ENCODE peak calls at places on chromosome 2, in five cellular contexts. M, T, R, O and Q are unnamed samples.

GRCh38 chr2:7931808-7932207 is 750.0 kb upstream of the ID2 start:
- DNase-seq in O (no peak), M (no peak), T (no peak), R (no peak), Q (no peak)

GRCh38 chr2:159065891-159066290 is 97.5 kb downstream of the TANC1 start:
- DNase-seq in T (no peak), R (no peak), O (no peak), M (no peak), Q (no peak)

GRCh38 chr2:223042704-223043118 is 9.3 kb upstream of the KCNE4 start:
- DNase-seq in O (peak), R (peak), M (no peak), T (no peak), Q (no peak)

GRCh38 chr2:191857406-191857805 is 10.5 kb upstream of the CAVIN2 start:
- DNase-seq in M (no peak), O (peak), R (peak), T (no peak), Q (no peak)

GRCh38 chr2:181646415-181646987 is 10.4 kb downstream of the CERKL start:
- DNase-seq in O (no peak), T (no peak), R (no peak), M (no peak), Q (no peak)

GRCh38 chr2:126787278-126787677 is 111.4 kb upstream of the TEX51 start:
- DNase-seq in R (no peak), T (no peak), M (no peak), O (no peak), Q (no peak)

GRCh38 chr2:136787970-136788369 is 22.6 kb downstream of the THSD7B start:
- DNase-seq in T (no peak), M (peak), O (no peak), R (no peak), Q (no peak)

GRCh38 chr2:162379719-162380580 is 36.0 kb downstream of the GCA start:
- DNase-seq in O (no peak), M (no peak), R (no peak), T (no peak), Q (peak)

GRCh38 chr2:19349911-19350677 is 8.3 kb downstream of the OSR1 start:
- DNase-seq in R (peak), T (peak), M (peak), O (peak), Q (peak)

GRCh38 chr2:84461310-84461709 is 2.2 kb upstream of the SUCLG1 start:
- DNase-seq in R (no peak), T (no peak), O (no peak), M (no peak), Q (no peak)

GRCh38 chr2:179486969-179487752 is 222.5 kb upstream of the SESTD1 start:
- DNase-seq in T (no peak), M (no peak), O (no peak), R (no peak), Q (no peak)

GRCh38 chr2:189641565-189641964 is 19.7 kb upstream of the ASNSD1 start:
- DNase-seq in R (no peak), T (no peak), O (peak), M (no peak), Q (no peak)

GRCh38 chr2:203870942-203871341 is 3.4 kb downstream of the CTLA4 start:
- DNase-seq in R (no peak), T (no peak), M (no peak), O (no peak), Q (no peak)

GRCh38 chr2:12725238-12726187 is 8.8 kb downstream of the TRIB2 start:
- DNase-seq in M (no peak), R (no peak), T (no peak), O (no peak), Q (peak)

GRCh38 chr2:225566798-225567197 is 167.3 kb downstream of the NYAP2 start:
- DNase-seq in R (peak), M (no peak), T (no peak), O (peak), Q (no peak)

GRCh38 chr2:19579466-19579865 is 221.0 kb upstream of the OSR1 start:
- DNase-seq in O (peak), T (no peak), R (no peak), M (no peak), Q (no peak)

GRCh38 chr2:85872536-85873161 is 16.1 kb downstream of the ST3GAL5 start:
- DNase-seq in R (no peak), T (no peak), O (no peak), M (peak), Q (no peak)

GRCh38 chr2:86541282-86541681 is 22.0 kb downstream of the CHMP3 start:
- DNase-seq in R (no peak), O (no peak), T (no peak), M (no peak), Q (no peak)

GRCh38 chr2:120722211-120722602 is 13.5 kb upstream of the GLI2 start:
- DNase-seq in O (no peak), R (no peak), M (no peak), T (no peak), Q (no peak)

GRCh38 chr2:23404426-23404825 is 19.4 kb downstream of the KLHL29 start:
- DNase-seq in T (no peak), O (peak), M (peak), R (peak), Q (no peak)

GRCh38 chr2:120817136-120817955 is 81.7 kb downstream of the GLI2 start:
- DNase-seq in R (no peak), T (no peak), M (no peak), O (no peak), Q (no peak)

GRCh38 chr2:151290467-151290866 is 999 bp upstream of the NMI start:
- DNase-seq in T (no peak), O (no peak), M (no peak), R (no peak), Q (no peak)

GRCh38 chr2:45003586-45004568 is 5.4 kb downstream of the SIX2 start:
- DNase-seq in O (no peak), T (no peak), M (peak), R (no peak), Q (no peak)

GRCh38 chr2:45006041-45006941 is 3.0 kb downstream of the SIX2 start:
- DNase-seq in R (no peak), O (no peak), M (peak), T (no peak), Q (no peak)

GRCh38 chr2:45005261-45006002 is 3.8 kb downstream of the SIX2 start:
- DNase-seq in M (peak), O (no peak), R (no peak), T (no peak), Q (no peak)

GRCh38 chr2:45002661-45003210 is 6.5 kb downstream of the SIX2 start:
- DNase-seq in M (no peak), T (no peak), R (no peak), O (no peak), Q (no peak)

DNA sequence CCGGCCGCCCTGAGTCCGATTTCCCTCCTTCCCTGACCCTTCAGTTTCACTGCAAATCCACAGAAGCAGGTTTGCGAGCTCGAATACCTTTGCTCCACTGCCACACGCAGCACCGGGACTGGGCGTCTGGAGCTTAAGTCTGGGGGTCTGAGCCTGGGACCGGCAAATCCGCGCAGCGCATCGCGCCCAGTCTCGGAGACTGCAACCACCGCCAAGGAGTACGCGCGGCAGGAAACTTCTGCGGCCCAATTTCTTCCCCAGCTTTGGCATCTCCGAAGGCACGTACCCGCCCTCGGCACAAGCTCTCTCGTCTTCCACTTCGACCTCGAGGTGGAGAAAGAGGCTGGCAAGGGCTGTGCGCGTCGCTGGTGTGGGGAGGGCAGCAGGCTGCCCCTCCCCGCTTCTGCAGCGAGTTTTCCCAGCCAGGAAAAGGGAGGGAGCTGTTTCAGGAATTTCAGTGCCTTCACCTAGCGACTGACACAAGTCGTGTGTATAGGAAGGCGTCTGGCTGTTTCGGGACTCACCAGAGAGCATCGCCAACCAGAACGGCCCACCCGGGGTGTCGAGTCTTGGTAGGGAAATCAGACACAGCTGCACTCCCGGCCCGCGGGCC is 4.6 kb downstream of the SIX2 start:
- DNase-seq in M (peak), T (no peak), R (no peak), O (peak), Q (no peak)
- TF ChIP-seq EZH2 in M (peak), T (no peak), R (no peak), O (peak), Q (no peak)

DNA sequence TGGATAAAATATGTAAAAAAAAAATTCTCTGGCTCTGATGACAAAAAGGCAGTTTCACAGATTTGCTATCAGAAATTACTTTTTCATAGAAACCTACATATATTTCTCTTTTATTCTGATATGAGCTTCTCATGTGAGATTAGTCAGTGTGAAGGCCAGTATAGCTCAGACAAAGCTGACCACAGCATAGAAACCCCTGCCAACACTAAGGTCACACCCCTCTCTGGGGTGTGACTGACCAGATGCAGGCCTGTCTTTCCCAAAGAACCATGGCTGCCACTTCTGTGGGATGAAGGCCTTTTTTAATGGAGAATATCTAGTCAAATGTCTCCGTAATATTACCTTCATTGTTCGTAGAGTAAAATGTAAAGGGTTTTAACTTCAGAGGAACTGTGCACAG is 330.3 kb upstream of the KCNJ3 start:
- DNase-seq in O (no peak), T (no peak), R (no peak), M (no peak), Q (no peak)
- TF ChIP-seq EZH2phosphoT487 in O (no peak), T (no peak), R (no peak), M (no peak), Q (no peak)

GRCh38 chr2:176071330-176072291 is 12.2 kb downstream of the EVX2 start:
- DNase-seq in O (no peak), R (no peak), T (no peak), M (no peak), Q (no peak)

GRCh38 chr2:176066645-176067586 is 16.8 kb downstream of the EVX2 start:
- DNase-seq in R (no peak), M (peak), O (no peak), T (no peak), Q (no peak)

GRCh38 chr2:176068037-176068832 is 15.5 kb downstream of the EVX2 start:
- DNase-seq in O (no peak), M (peak), R (no peak), T (no peak), Q (no peak)

GRCh38 chr2:176063958-176064357 is 19.8 kb downstream of the EVX2 start:
- DNase-seq in M (no peak), R (no peak), O (no peak), T (no peak), Q (peak)

GRCh38 chr2:176067587-176068002 is 16.2 kb downstream of the EVX2 start:
- DNase-seq in M (peak), O (no peak), R (no peak), T (no peak), Q (no peak)
- H3K9ac ChIP-seq in M (no peak), O (no peak), R (no peak), T (no peak), Q (no peak)

GRCh38 chr2:172088245-172089004 is 3.1 kb downstream of the DLX1 start:
- DNase-seq in T (no peak), M (peak), R (no peak), O (no peak), Q (no peak)
- TF ChIP-seq EZH2 in T (no peak), M (peak), R (no peak), O (no peak), Q (no peak)

GRCh38 chr2:69917854-69918253 is 2.9 kb downstream of the MXD1 start:
- DNase-seq in R (peak), M (no peak), T (peak), O (peak), Q (no peak)
- TF ChIP-seq EZH2phosphoT487 in R (no peak), M (no peak), T (no peak), O (no peak), Q (no peak)

DNA sequence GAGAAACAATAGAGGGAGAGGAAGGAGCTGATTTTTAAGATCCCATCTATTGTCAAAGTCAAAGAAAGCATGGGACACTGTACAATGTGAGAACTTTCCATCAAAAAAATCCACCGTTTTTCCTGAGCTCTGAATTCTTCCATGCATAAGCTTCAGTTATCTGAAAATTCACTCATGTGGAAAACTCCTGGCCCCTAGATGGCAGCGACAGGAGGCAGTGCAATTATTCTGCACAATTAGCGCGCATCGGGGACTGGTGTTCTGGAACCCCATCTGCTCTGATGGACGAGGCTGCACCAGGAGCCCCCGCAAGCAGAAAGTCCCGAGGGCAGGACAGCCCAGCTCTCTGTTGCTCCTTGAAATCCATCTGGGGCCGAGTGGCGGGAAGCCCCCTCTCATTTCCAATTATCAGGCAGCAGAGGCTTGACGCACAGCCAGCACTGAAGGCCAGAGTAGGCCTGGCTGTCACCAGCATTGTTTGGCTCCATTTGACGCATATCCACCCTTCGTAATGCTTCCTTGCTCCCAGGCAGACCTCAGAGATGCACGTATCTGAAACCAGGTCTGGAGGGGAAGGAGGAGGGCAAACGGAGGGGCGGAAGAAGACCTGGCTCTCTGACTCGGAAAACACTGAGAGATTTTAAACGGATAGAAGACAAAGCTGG is 70.0 kb downstream of the TNS1 start:
- DNase-seq in R (no peak), M (peak), T (no peak), O (peak), Q (no peak)
- H3K9ac ChIP-seq in R (no peak), M (no peak), T (no peak), O (peak), Q (no peak)

DNA sequence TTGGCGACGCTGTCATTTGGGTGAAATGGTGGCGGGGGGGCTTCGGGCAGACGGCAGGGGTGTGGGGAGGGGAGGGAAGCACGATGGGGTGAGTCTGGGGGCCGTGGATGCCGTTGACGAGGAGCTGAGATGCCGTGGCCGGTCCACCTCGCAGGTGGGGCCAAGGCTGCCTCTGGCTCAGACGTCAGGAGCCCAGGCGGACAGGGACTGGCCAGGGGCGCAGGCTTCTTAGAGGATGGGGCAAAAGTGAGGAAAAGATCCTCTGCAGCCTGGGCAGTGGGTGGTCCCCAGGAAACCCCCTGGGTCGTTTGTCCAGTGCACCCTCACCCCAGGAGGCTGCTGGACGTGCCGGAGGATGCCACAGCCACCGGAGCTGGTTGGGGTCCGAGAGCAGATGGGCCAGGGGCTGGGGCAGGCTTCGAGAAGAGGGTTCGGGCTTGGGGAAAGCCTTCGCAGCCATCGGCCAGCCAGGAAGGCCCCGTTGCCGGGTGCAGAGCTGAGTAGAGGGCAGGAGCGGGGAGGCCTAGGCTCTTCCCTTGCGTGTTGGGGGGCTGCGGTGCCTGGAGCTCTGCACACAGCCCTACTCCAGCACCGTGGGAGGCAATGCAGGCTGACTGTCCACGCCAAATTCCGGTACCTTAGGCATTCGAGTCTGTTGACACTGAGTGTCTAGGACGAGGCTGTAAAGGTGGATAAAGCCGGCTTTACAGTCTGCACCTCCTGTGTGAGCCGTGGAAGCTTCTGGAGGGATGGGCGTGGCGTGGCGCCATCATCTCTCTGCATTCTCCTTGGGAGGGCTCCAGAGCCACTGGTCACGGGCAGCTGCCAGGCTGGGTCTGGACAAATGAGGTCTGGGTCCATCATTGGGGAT is 18.8 kb downstream of the GPC1 start:
- DNase-seq in R (no peak), M (peak), T (no peak), O (no peak), Q (no peak)
- TF ChIP-seq EZH2 in R (no peak), M (peak), T (no peak), O (no peak), Q (no peak)

GRCh38 chr2:47309472-47309951 is 93.4 kb upstream of the MSH2 start:
- DNase-seq in O (no peak), T (no peak), R (no peak), M (peak), Q (peak)

GRCh38 chr2:47311764-47312503 is 91.0 kb upstream of the MSH2 start:
- DNase-seq in R (no peak), T (no peak), O (no peak), M (no peak), Q (no peak)

GRCh38 chr2:47312504-47312875 is 90.5 kb upstream of the MSH2 start:
- DNase-seq in T (no peak), M (no peak), O (no peak), R (no peak), Q (no peak)

GRCh38 chr2:47309952-47310800 is 92.8 kb upstream of the MSH2 start:
- DNase-seq in R (no peak), T (no peak), M (peak), O (peak), Q (peak)

GRCh38 chr2:47310801-47311560 is 92.0 kb upstream of the MSH2 start:
- DNase-seq in M (peak), T (no peak), R (peak), O (no peak), Q (peak)
- TF ChIP-seq EZH2phosphoT487 in M (no peak), T (no peak), R (no peak), O (no peak), Q (no peak)

DNA sequence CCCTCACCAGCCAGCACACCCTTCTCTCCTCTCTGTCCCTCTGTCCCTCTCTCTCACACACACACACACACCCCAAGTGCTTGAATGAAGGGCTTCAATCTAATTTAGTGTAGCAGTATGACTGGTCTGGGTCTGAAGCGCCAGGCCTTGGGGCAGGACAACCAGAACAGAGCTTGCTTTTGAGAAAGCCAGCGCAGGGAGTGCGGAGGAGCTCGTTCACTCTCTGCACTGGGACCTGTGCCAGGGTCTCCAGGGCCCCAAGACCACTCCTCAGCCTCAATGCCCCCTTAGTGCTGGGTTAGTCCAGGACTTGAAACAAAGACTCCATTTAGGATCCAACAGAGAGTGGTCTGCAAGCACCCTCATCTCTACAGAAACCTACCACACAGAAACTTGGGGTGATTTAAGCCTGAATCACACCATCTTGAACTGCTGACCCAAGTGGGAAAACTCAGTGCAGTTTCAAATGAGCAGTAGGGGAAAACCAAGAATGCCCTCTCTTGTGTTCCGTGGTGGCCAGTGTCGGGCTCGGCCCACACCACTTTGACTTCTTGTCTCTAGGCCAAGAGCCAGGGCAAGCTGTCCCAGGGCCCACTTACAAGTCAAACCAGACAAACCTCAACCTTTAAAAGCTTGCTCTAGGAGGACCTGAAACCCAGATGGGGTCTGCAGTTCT is 66.6 kb upstream of the WIPF1 start:
- DNase-seq in O (peak), M (no peak), R (no peak), T (no peak), Q (no peak)
- H3K9ac ChIP-seq in O (peak), M (no peak), R (no peak), T (no peak), Q (no peak)

DNA sequence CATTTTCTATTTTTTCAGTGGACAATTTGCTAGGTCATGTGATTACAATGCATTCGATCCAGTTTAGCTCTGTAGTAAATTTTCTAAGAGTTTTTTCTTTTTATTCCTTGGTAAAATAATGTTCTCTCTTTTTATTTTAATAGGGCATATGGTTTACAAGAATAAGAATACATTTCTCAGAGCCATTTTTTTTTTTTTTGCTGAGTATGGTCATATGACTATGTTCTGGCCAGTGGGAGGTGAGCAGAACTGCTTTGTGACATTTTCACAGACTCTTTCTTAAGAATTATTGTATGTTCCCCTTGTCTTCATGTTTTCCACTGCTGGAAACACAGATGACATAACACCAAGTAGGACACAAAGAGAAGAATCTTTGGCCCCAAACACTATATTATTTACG is 626.6 kb upstream of the FSHR start:
- DNase-seq in O (no peak), R (no peak), T (no peak), M (no peak), Q (no peak)
- TF ChIP-seq EZH2 in O (no peak), R (no peak), T (no peak), M (no peak), Q (no peak)